ENCODE peak calls at places on chromosomes 5 and 9, in four cellular contexts. U is adipocyte, L is suprapubic skin, T is IMR-90. H is an unnamed sample.

GRCh38 chr9:116873937-116874900 is 187.1 kb downstream of the TRIM32 start:
- DNase-seq in U (no peak), T (no peak), L (no peak), H (no peak)

GRCh38 chr5:15215056-15215455 is 284.9 kb upstream of the FBXL7 start:
- DNase-seq in L (no peak), U (no peak), T (no peak), H (no peak)

GRCh38 chr5:66134407-66134843 is 9.7 kb upstream of the SREK1 start:
- DNase-seq in U (no peak), T (peak; percentile 9), L (no peak), H (peak; percentile 31)

GRCh38 chr9:7779201-7779600 is 20.4 kb downstream of the DMAC1 start:
- DNase-seq in T (no peak), L (no peak), U (no peak), H (no peak)

GRCh38 chr5:117679046-117679445 is 1104.4 kb upstream of the SEMA6A start:
- DNase-seq in T (no peak), L (no peak), U (peak; percentile 4), H (no peak)

GRCh38 chr5:78447775-78448424 is 87.5 kb downstream of the SCAMP1 start:
- DNase-seq in T (no peak), L (no peak), U (no peak), H (no peak)

GRCh38 chr9:108002296-108003056 is 512.9 kb upstream of the KLF4 start:
- DNase-seq in U (no peak), T (peak; percentile 66), L (no peak), H (no peak)

GRCh38 chr9:97768731-97769130 is 71.6 kb upstream of the XPA start:
- DNase-seq in T (peak; percentile 52), U (peak; percentile 79), L (no peak), H (no peak)

GRCh38 chr9:73667749-73668148 is 516.1 kb downstream of the ANXA1 start:
- DNase-seq in U (peak; percentile 23), L (no peak), T (no peak), H (peak; percentile 8)

GRCh38 chr5:16522096-16522495 is 56.5 kb upstream of the ZNF622 start:
- DNase-seq in T (no peak), L (no peak), U (no peak), H (no peak)

GRCh38 chr5:112983307-112983811 is 6.8 kb downstream of the DCP2 start:
- DNase-seq in T (peak; percentile 31), U (peak; percentile 30), L (no peak), H (no peak)

GRCh38 chr9:5762421-5762820 is 70.5 kb downstream of the ERMP1 start:
- DNase-seq in L (no peak), U (no peak), T (peak; percentile 54), H (no peak)

GRCh38 chr9:35826071-35826701 is 2.3 kb downstream of the FAM221B start:
- DNase-seq in L (no peak), U (peak; percentile 82), T (peak; percentile 73), H (peak; percentile 83)

GRCh38 chr5:89769975-89770374 is 639.6 kb downstream of the CETN3 start:
- DNase-seq in U (peak; percentile 24), T (peak; percentile 1), L (no peak), H (peak; percentile 4)

GRCh38 chr5:54753034-54753433 is 232.4 kb downstream of the ESM1 start:
- DNase-seq in U (peak; percentile 81), T (peak; percentile 79), L (no peak), H (peak; percentile 88)

GRCh38 chr5:161847447-161847846 is 473 bp upstream of the GABRA1 start:
- DNase-seq in U (no peak), L (no peak), T (no peak), H (no peak)

DNA sequence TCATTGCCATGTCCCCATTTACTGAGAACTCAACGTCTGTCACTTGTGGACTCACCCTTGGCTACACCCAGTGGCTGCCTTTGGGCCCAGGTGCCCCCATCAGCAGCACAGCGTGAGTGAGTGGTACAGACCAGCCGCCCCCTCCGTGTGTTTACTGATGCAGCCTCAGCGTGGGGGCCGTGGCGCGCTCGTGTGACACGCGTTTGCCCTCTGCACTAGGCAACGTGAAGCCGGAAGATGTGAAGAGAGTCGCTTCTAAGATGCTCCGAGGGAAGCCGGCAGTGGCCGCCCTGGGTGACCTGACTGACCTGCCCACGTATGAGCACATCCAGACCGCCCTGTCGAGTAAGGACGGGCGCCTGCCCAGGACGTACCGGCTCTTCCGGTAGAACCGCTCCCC is 12.4 kb downstream of the PMPCA start:
- DNase-seq in U (no peak), L (no peak), T (no peak), H (no peak)
- H3K36me3 ChIP-seq in U (peaks cover 65% of the 10 kb centered on the region), L (peaks cover 77% of the 10 kb centered on the region), T (peaks cover 61% of the 10 kb centered on the region), H (peaks cover 39% of the 10 kb centered on the region)

GRCh38 chr5:139389701-139390638 is at the start of gene MZB1:
- DNase-seq in L (peak; percentile 69), U (no peak), T (no peak), H (no peak)
- H3K4me3 ChIP-seq in L (no peak within 1 kb of the TSS), U (no peak within 1 kb of the TSS), T (no peak within 1 kb of the TSS), H (no peak within 1 kb of the TSS)

GRCh38 chr9:128101690-128102089 is 25.8 kb downstream of the PTGES2 start:
- DNase-seq in U (no peak), L (no peak), T (no peak), H (no peak)
- H3K36me3 ChIP-seq in U (peaks cover 56% of the 10 kb centered on the region), L (peaks cover 49% of the 10 kb centered on the region), T (peaks cover 51% of the 10 kb centered on the region), H (peaks cover 55% of the 10 kb centered on the region)

DNA sequence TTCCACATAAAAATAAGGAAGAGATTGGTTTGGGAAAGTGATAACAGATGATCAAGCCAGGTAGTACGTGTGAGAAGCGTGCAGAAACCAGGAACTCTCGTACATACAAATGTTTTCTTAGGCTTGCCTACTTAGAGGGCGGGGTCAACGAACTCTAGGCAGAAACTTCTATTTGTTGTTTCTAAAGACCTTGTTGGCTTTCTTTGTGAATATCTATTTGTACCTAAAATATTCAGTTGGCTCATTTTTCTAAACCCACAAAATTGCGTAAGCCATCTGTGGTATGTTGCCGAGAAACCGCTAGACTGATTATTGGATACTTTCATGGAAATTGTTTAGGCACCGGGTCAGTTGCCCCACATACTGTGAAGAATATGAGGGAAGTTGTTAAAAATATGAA is 458.5 kb downstream of the MAT2B start:
- DNase-seq in T (no peak), L (no peak), U (no peak), H (peak; percentile 51)
- H3K4me3 ChIP-seq in T (no peak overlapping the region), L (no peak overlapping the region), U (no peak overlapping the region), H (no peak overlapping the region)

GRCh38 chr5:136055612-136056302 is 27.0 kb downstream of the TGFBI start:
- DNase-seq in U (no peak), L (no peak), T (no peak), H (no peak)

GRCh38 chr5:136053336-136054121 is 24.7 kb downstream of the TGFBI start:
- DNase-seq in T (peak; percentile 97), L (no peak), U (peak; percentile 93), H (peak; percentile 98)

GRCh38 chr5:136052692-136053335 is 24.0 kb downstream of the TGFBI start:
- DNase-seq in L (no peak), T (no peak), U (no peak), H (no peak)

GRCh38 chr5:136056336-136056735 is 27.5 kb downstream of the TGFBI start:
- DNase-seq in U (no peak), L (no peak), T (no peak), H (no peak)

GRCh38 chr5:136054133-136054996 is 25.6 kb downstream of the TGFBI start:
- DNase-seq in L (no peak), T (peak; percentile 49), U (peak; percentile 70), H (no peak)
- H3K36me3 ChIP-seq in L (peaks cover 39% of the 10 kb centered on the region), T (peaks cover 73% of the 10 kb centered on the region), U (peaks cover 51% of the 10 kb centered on the region), H (peaks cover 12% of the 10 kb centered on the region)

DNA sequence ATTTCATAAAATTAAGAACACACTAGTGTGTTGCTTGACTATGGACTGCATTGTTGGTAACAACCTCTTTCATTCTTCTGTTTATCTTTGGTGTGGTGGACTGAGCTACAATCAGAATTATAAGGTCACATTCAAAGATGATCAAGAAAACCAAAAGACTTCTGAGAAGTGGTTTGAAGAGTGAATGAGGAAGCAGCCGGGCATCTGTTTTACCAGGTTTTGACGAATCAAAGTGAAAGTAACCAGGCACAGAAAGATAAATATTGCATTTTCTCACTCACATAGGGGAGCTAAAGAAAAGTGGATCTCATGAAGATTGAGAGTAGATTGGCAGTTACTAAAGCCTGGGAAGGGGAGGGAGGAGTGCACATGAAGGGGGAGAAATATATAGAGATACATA is 589.1 kb downstream of the ZNF608 start:
- DNase-seq in T (no peak), L (no peak), U (peak; percentile 22), H (no peak)
- H3K4me3 ChIP-seq in T (peak overlapping the region; percentile 51), L (no peak overlapping the region), U (peak overlapping the region; percentile 46), H (peak overlapping the region; percentile 38)

DNA sequence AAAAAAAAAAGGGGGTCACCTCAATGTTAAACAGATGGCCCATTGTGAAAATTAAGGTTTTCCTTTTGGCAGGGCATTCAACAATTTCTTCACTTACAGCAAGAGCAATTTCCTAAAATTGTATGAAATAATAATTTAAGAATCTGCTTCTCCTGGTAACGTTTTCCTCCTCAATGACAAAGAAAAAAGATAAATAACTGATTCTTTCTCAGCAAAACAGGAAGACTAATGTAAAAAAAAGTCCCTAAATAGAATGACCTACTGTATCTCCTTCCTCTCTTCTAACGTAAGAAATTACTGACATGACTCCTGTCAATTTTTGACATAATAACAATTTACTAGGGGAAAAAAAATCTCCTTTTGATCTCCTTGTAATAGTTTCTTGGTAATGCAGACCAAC is 25.5 kb downstream of the ABHD17B start:
- DNase-seq in L (no peak), U (no peak), T (no peak), H (no peak)
- H3K36me3 ChIP-seq in L (no peaks in the 10 kb centered on the region), U (no peaks in the 10 kb centered on the region), T (no peaks in the 10 kb centered on the region), H (no peaks in the 10 kb centered on the region)

DNA sequence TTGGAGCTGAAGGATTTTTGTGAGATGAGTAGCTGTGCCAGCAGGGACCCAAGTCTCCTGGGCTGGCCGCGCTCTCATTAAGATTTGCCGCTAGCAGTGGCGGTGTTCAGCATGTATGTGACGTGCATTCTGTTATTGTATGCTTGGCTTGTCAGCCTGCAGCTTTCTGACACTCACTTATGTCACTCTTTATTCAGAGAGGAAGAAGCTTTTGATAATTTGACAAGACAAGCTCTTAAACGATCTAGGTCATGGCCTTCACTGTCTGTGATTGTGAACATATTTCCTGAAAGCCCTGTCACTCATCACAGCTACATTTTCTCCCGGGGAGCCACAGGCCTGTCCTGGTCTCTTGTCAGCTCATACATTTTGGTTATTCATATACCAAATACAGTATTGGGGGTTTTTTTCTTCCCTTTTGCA is 98.2 kb upstream of the GRHPR start:
- DNase-seq in T (peak; percentile 53), U (no peak), L (no peak), H (peak; percentile 34)
- H3K4me3 ChIP-seq in T (no peak overlapping the region), U (no peak overlapping the region), L (no peak overlapping the region), H (no peak overlapping the region)

GRCh38 chr5:148427370-148428042 is 43.7 kb downstream of the FBXO38 start:
- DNase-seq in L (no peak), U (no peak), T (no peak), H (no peak)

GRCh38 chr5:148421661-148422060 is 37.9 kb downstream of the FBXO38 start:
- DNase-seq in L (no peak), U (no peak), T (no peak), H (no peak)

GRCh38 chr5:148425808-148426207 is 42.0 kb downstream of the FBXO38 start:
- DNase-seq in L (no peak), U (no peak), T (no peak), H (peak; percentile 19)

GRCh38 chr5:148428825-148429224 is 45.1 kb downstream of the FBXO38 start:
- DNase-seq in U (no peak), T (no peak), L (no peak), H (no peak)

GRCh38 chr5:148426514-148426913 is 42.8 kb downstream of the FBXO38 start:
- DNase-seq in U (no peak), T (no peak), L (no peak), H (no peak)
- H3K36me3 ChIP-seq in U (peaks cover 83% of the 10 kb centered on the region), T (peaks cover 40% of the 10 kb centered on the region), L (peaks cover 66% of the 10 kb centered on the region), H (peaks cover 13% of the 10 kb centered on the region)

H was measured in fibroblast of lung.